ENCODE peak calls at places on chromosomes 2 and 18, in five cellular contexts. L is AG08396, H is nucleus accumbens, J is epithelial cell of esophagus, C is HCEC 1CT. R is an unnamed sample.

GRCh38 chr2:6784299-6784698 is 81.4 kb downstream of the CMPK2 start:
- DNase-seq in L (no peak), H (no peak), J (peak), C (no peak), R (no peak)

GRCh38 chr2:187842978-187843847 is 289.0 kb upstream of the TFPI start:
- DNase-seq in L (peak), H (no peak), J (peak), C (peak), R (peak)

GRCh38 chr18:12301263-12302005 is 6.6 kb upstream of the TUBB6 start:
- DNase-seq in L (no peak), H (no peak), J (no peak), C (no peak), R (no peak)

GRCh38 chr2:48693066-48693465 is 62.5 kb downstream of the LHCGR start:
- DNase-seq in L (no peak), H (no peak), J (no peak), C (no peak), R (no peak)

GRCh38 chr18:4541588-4541987 is 86.5 kb upstream of the DLGAP1 start:
- DNase-seq in L (no peak), H (no peak), J (no peak), C (no peak), R (no peak)

GRCh38 chr2:66433945-66434678 is 813 bp upstream of the MEIS1 start:
- DNase-seq in L (peak), H (peak), J (peak), C (peak), R (no peak)

GRCh38 chr2:69957970-69958369 is 3.5 kb downstream of the ASPRV1 start:
- DNase-seq in L (no peak), H (no peak), J (no peak), C (no peak), R (no peak)

GRCh38 chr2:67255933-67256615 is 141.1 kb upstream of the ETAA1 start:
- DNase-seq in L (peak), H (no peak), J (peak), C (peak), R (peak)

GRCh38 chr2:221120643-221121042 is 451.5 kb downstream of the EPHA4 start:
- DNase-seq in L (no peak), H (no peak), J (no peak), C (no peak), R (no peak)

GRCh38 chr2:51597086-51597485 is 565.2 kb upstream of the NRXN1 start:
- DNase-seq in L (no peak), H (no peak), J (no peak), C (no peak), R (no peak)

GRCh38 chr2:50850290-50850969 is 181.5 kb downstream of the NRXN1 start:
- DNase-seq in L (no peak), H (no peak), J (no peak), C (no peak), R (no peak)

GRCh38 chr2:102251042-102251848 is 60.1 kb upstream of the IL1RL1 start:
- DNase-seq in L (peak), H (no peak), J (peak), C (no peak), R (no peak)

GRCh38 chr2:171459498-171459897 is 25.5 kb downstream of the DCAF17 start:
- DNase-seq in L (no peak), H (no peak), J (no peak), C (no peak), R (no peak)

GRCh38 chr18:471701-472100 is 28.8 kb downstream of the COLEC12 start:
- DNase-seq in L (no peak), H (no peak), J (no peak), C (peak), R (no peak)

GRCh38 chr18:21912339-21913239 is 172.0 kb downstream of the MIB1 start:
- DNase-seq in L (no peak), H (no peak), J (no peak), C (no peak), R (no peak)

GRCh38 chr2:241724259-241724974 is 10.0 kb upstream of the D2HGDH start:
- DNase-seq in L (no peak), H (no peak), J (no peak), C (no peak), R (no peak)

GRCh38 chr2:5978352-5978751 is 286.2 kb downstream of the SOX11 start:
- DNase-seq in L (no peak), H (no peak), J (no peak), C (no peak), R (no peak)

GRCh38 chr2:96146881-96147592 is 1.8 kb upstream of the DUSP2 start:
- DNase-seq in L (no peak), H (no peak), J (no peak), C (no peak), R (no peak)

GRCh38 chr2:166285215-166285614 is 90.5 kb downstream of the SCN9A start:
- DNase-seq in L (no peak), H (no peak), J (peak), C (no peak), R (no peak)

GRCh38 chr2:190698895-190699294 is 50.0 kb downstream of the NAB1 start:
- DNase-seq in L (no peak), H (no peak), J (no peak), C (peak), R (no peak)

GRCh38 chr2:11630855-11631254 is 39.1 kb downstream of the NTSR2 start:
- DNase-seq in L (no peak), H (no peak), J (no peak), C (no peak), R (no peak)

GRCh38 chr2:162073776-162074578 is at the start of gene DPP4:
- DNase-seq in L (peak), H (no peak), J (peak), C (peak), R (no peak)

GRCh38 chr2:231373786-231374185 is 21.7 kb upstream of the B3GNT7 start:
- DNase-seq in L (no peak), H (no peak), J (no peak), C (no peak), R (no peak)

GRCh38 chr2:137706786-137707613 is 257.3 kb upstream of the HNMT start:
- DNase-seq in L (no peak), H (no peak), J (peak), C (no peak), R (no peak)

R was measured in stromal cell of bone marrow.